ENCODE peak calls at places on chromosome 5, in eight cellular contexts. One of them, this sample, is unnamed.

GRCh38 chr5:150765019-150765788 is 6.4 kb upstream of the DCTN4 start:
- DNase-seq in heart right ventricle: no peak
- DNase-seq in mucosa of descending colon: no peak
- DNase-seq in astrocyte of the spinal cord: no peak
- DNase-seq in cardiac muscle cell: no peak
- DNase-seq in upper lobe of right lung: no peak
- DNase-seq in CD8-positive, alpha-beta T cell: no peak
- DNase-seq in foreskin fibroblast: no peak
- DNase-seq in this sample: no peak

GRCh38 chr5:42583322-42583721 is 160.1 kb downstream of the GHR start:
- DNase-seq in heart right ventricle: peak; percentile 22
- DNase-seq in mucosa of descending colon: no peak
- DNase-seq in astrocyte of the spinal cord: peak; percentile 48
- DNase-seq in cardiac muscle cell: peak; percentile 55
- DNase-seq in upper lobe of right lung: no peak
- DNase-seq in CD8-positive, alpha-beta T cell: no peak
- DNase-seq in foreskin fibroblast: peak; percentile 37
- DNase-seq in this sample: peak; percentile 78

GRCh38 chr5:110441035-110441434 is 285.4 kb downstream of the TMEM232 start:
- DNase-seq in heart right ventricle: no peak
- DNase-seq in mucosa of descending colon: no peak
- DNase-seq in astrocyte of the spinal cord: peak; percentile 59
- DNase-seq in cardiac muscle cell: peak; percentile 13
- DNase-seq in upper lobe of right lung: no peak
- DNase-seq in CD8-positive, alpha-beta T cell: no peak
- DNase-seq in foreskin fibroblast: no peak
- DNase-seq in this sample: peak; percentile 40

GRCh38 chr5:157459715-157460599 is at the start of gene NIPAL4:
- DNase-seq in heart right ventricle: no peak
- DNase-seq in mucosa of descending colon: peak; percentile 53
- DNase-seq in astrocyte of the spinal cord: no peak
- DNase-seq in cardiac muscle cell: peak; percentile 38
- DNase-seq in upper lobe of right lung: no peak
- DNase-seq in CD8-positive, alpha-beta T cell: no peak
- DNase-seq in foreskin fibroblast: no peak
- DNase-seq in this sample: no peak

GRCh38 chr5:44252545-44252944 is 136.7 kb downstream of the FGF10 start:
- DNase-seq in heart right ventricle: no peak
- DNase-seq in mucosa of descending colon: no peak
- DNase-seq in astrocyte of the spinal cord: no peak
- DNase-seq in cardiac muscle cell: no peak
- DNase-seq in upper lobe of right lung: no peak
- DNase-seq in CD8-positive, alpha-beta T cell: no peak
- DNase-seq in foreskin fibroblast: no peak
- DNase-seq in this sample: no peak

GRCh38 chr5:127849891-127850290 is 146.7 kb downstream of the CCDC192 start:
- DNase-seq in heart right ventricle: no peak
- DNase-seq in mucosa of descending colon: no peak
- DNase-seq in astrocyte of the spinal cord: no peak
- DNase-seq in cardiac muscle cell: no peak
- DNase-seq in upper lobe of right lung: no peak
- DNase-seq in CD8-positive, alpha-beta T cell: no peak
- DNase-seq in foreskin fibroblast: no peak
- DNase-seq in this sample: no peak

GRCh38 chr5:77645158-77645994 is 6.9 kb upstream of the OTP start:
- DNase-seq in heart right ventricle: peak; percentile 47
- DNase-seq in mucosa of descending colon: no peak
- DNase-seq in astrocyte of the spinal cord: no peak
- DNase-seq in cardiac muscle cell: peak; percentile 82
- DNase-seq in upper lobe of right lung: no peak
- DNase-seq in CD8-positive, alpha-beta T cell: no peak
- DNase-seq in foreskin fibroblast: no peak
- DNase-seq in this sample: no peak

GRCh38 chr5:145796318-145796717 is 38.8 kb downstream of the PRELID2 start:
- DNase-seq in heart right ventricle: no peak
- DNase-seq in mucosa of descending colon: no peak
- DNase-seq in astrocyte of the spinal cord: no peak
- DNase-seq in cardiac muscle cell: no peak
- DNase-seq in upper lobe of right lung: no peak
- DNase-seq in CD8-positive, alpha-beta T cell: no peak
- DNase-seq in foreskin fibroblast: no peak
- DNase-seq in this sample: no peak

GRCh38 chr5:127296321-127296720 is 5.7 kb downstream of the MEGF10 start:
- DNase-seq in heart right ventricle: no peak
- DNase-seq in mucosa of descending colon: no peak
- DNase-seq in astrocyte of the spinal cord: peak; percentile 71
- DNase-seq in cardiac muscle cell: no peak
- DNase-seq in upper lobe of right lung: no peak
- DNase-seq in CD8-positive, alpha-beta T cell: no peak
- DNase-seq in foreskin fibroblast: peak; percentile 52
- DNase-seq in this sample: peak; percentile 72

GRCh38 chr5:127599321-127599720 is 49.6 kb upstream of the CTXN3 start:
- DNase-seq in heart right ventricle: no peak
- DNase-seq in mucosa of descending colon: no peak
- DNase-seq in astrocyte of the spinal cord: no peak
- DNase-seq in cardiac muscle cell: no peak
- DNase-seq in upper lobe of right lung: no peak
- DNase-seq in CD8-positive, alpha-beta T cell: no peak
- DNase-seq in foreskin fibroblast: no peak
- DNase-seq in this sample: no peak

GRCh38 chr5:10324519-10325370 is 17.0 kb upstream of the CMBL start:
- DNase-seq in heart right ventricle: no peak
- DNase-seq in mucosa of descending colon: no peak
- DNase-seq in astrocyte of the spinal cord: no peak
- DNase-seq in cardiac muscle cell: no peak
- DNase-seq in upper lobe of right lung: no peak
- DNase-seq in CD8-positive, alpha-beta T cell: no peak
- DNase-seq in foreskin fibroblast: no peak
- DNase-seq in this sample: no peak

GRCh38 chr5:35183243-35183955 is 46.9 kb downstream of the PRLR start:
- DNase-seq in heart right ventricle: no peak
- DNase-seq in mucosa of descending colon: no peak
- DNase-seq in astrocyte of the spinal cord: peak; percentile 44
- DNase-seq in cardiac muscle cell: peak; percentile 34
- DNase-seq in upper lobe of right lung: no peak
- DNase-seq in CD8-positive, alpha-beta T cell: no peak
- DNase-seq in foreskin fibroblast: peak; percentile 52
- DNase-seq in this sample: peak; percentile 79

GRCh38 chr5:172059661-172060100 is 53.2 kb upstream of the FBXW11 start:
- DNase-seq in heart right ventricle: no peak
- DNase-seq in mucosa of descending colon: no peak
- DNase-seq in astrocyte of the spinal cord: no peak
- DNase-seq in cardiac muscle cell: no peak
- DNase-seq in upper lobe of right lung: no peak
- DNase-seq in CD8-positive, alpha-beta T cell: no peak
- DNase-seq in foreskin fibroblast: no peak
- DNase-seq in this sample: peak; percentile 36

GRCh38 chr5:170642066-170642735 is 138.4 kb downstream of the KCNIP1 start:
- DNase-seq in heart right ventricle: no peak
- DNase-seq in mucosa of descending colon: no peak
- DNase-seq in astrocyte of the spinal cord: no peak
- DNase-seq in cardiac muscle cell: no peak
- DNase-seq in upper lobe of right lung: no peak
- DNase-seq in CD8-positive, alpha-beta T cell: no peak
- DNase-seq in foreskin fibroblast: no peak
- DNase-seq in this sample: no peak

GRCh38 chr5:172188033-172188892 is at the start of gene STK10:
- DNase-seq in heart right ventricle: peak; percentile 95
- DNase-seq in mucosa of descending colon: peak; percentile 95
- DNase-seq in astrocyte of the spinal cord: peak; percentile 92
- DNase-seq in cardiac muscle cell: peak; percentile 91
- DNase-seq in upper lobe of right lung: peak; percentile 97
- DNase-seq in CD8-positive, alpha-beta T cell: peak; percentile 92
- DNase-seq in foreskin fibroblast: peak; percentile 95
- DNase-seq in this sample: peak; percentile 97

GRCh38 chr5:64509798-64510197 is 4.0 kb downstream of the RGS7BP start:
- DNase-seq in heart right ventricle: no peak
- DNase-seq in mucosa of descending colon: no peak
- DNase-seq in astrocyte of the spinal cord: no peak
- DNase-seq in cardiac muscle cell: no peak
- DNase-seq in upper lobe of right lung: no peak
- DNase-seq in CD8-positive, alpha-beta T cell: no peak
- DNase-seq in foreskin fibroblast: no peak
- DNase-seq in this sample: no peak

DNA sequence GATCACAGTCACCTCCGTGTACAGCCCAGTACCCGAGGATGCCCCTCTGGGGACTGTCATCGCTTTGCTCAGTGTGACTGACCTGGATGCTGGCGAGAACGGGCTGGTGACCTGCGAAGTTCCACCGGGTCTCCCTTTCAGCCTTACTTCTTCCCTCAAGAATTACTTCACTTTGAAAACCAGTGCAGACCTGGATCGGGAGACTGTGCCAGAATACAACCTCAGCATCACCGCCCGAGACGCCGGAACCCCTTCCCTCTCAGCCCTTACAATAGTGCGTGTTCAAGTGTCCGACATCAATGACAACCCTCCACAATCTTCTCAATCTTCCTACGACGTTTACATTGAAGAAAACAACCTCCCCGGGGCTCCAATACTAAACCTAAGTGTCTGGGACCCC is 1.4 kb downstream of the PCDHGC3 start:
- DNase-seq in heart right ventricle: no peak
- DNase-seq in mucosa of descending colon: no peak
- DNase-seq in astrocyte of the spinal cord: no peak
- DNase-seq in cardiac muscle cell: no peak
- DNase-seq in upper lobe of right lung: no peak
- DNase-seq in CD8-positive, alpha-beta T cell: no peak
- DNase-seq in foreskin fibroblast: no peak
- DNase-seq in this sample: no peak
- H3K4me3 ChIP-seq in heart right ventricle: peak overlapping the region; percentile 71
- H3K4me3 ChIP-seq in mucosa of descending colon: no peak overlapping the region
- H3K4me3 ChIP-seq in astrocyte of the spinal cord: peak overlapping the region; percentile 61
- H3K4me3 ChIP-seq in cardiac muscle cell: no peak overlapping the region
- H3K4me3 ChIP-seq in upper lobe of right lung: peak overlapping the region; percentile 64
- H3K4me3 ChIP-seq in CD8-positive, alpha-beta T cell: no peak overlapping the region
- H3K4me3 ChIP-seq in foreskin fibroblast: peak overlapping the region; percentile 99
- H3K4me3 ChIP-seq in this sample: peak overlapping the region; percentile 63

GRCh38 chr5:179786861-179787260 is 6.9 kb upstream of the LTC4S start:
- DNase-seq in heart right ventricle: no peak
- DNase-seq in mucosa of descending colon: no peak
- DNase-seq in astrocyte of the spinal cord: no peak
- DNase-seq in cardiac muscle cell: no peak
- DNase-seq in upper lobe of right lung: no peak
- DNase-seq in CD8-positive, alpha-beta T cell: no peak
- DNase-seq in foreskin fibroblast: no peak
- DNase-seq in this sample: no peak

GRCh38 chr5:179792612-179793469 is 945 bp upstream of the LTC4S start:
- DNase-seq in heart right ventricle: peak; percentile 49
- DNase-seq in mucosa of descending colon: no peak
- DNase-seq in astrocyte of the spinal cord: no peak
- DNase-seq in cardiac muscle cell: no peak
- DNase-seq in upper lobe of right lung: no peak
- DNase-seq in CD8-positive, alpha-beta T cell: no peak
- DNase-seq in foreskin fibroblast: no peak
- DNase-seq in this sample: no peak

GRCh38 chr5:179791881-179792611 is 1.7 kb upstream of the LTC4S start:
- DNase-seq in heart right ventricle: peak; percentile 55
- DNase-seq in mucosa of descending colon: no peak
- DNase-seq in astrocyte of the spinal cord: no peak
- DNase-seq in cardiac muscle cell: no peak
- DNase-seq in upper lobe of right lung: no peak
- DNase-seq in CD8-positive, alpha-beta T cell: no peak
- DNase-seq in foreskin fibroblast: no peak
- DNase-seq in this sample: no peak

GRCh38 chr5:179783128-179783527 is 10.7 kb upstream of the LTC4S start:
- DNase-seq in heart right ventricle: no peak
- DNase-seq in mucosa of descending colon: no peak
- DNase-seq in astrocyte of the spinal cord: no peak
- DNase-seq in cardiac muscle cell: no peak
- DNase-seq in upper lobe of right lung: no peak
- DNase-seq in CD8-positive, alpha-beta T cell: no peak
- DNase-seq in foreskin fibroblast: no peak
- DNase-seq in this sample: no peak

GRCh38 chr5:179788193-179788854 is 5.5 kb upstream of the LTC4S start:
- DNase-seq in heart right ventricle: no peak
- DNase-seq in mucosa of descending colon: no peak
- DNase-seq in astrocyte of the spinal cord: no peak
- DNase-seq in cardiac muscle cell: no peak
- DNase-seq in upper lobe of right lung: no peak
- DNase-seq in CD8-positive, alpha-beta T cell: no peak
- DNase-seq in foreskin fibroblast: no peak
- DNase-seq in this sample: no peak
- TF ChIP-seq CTCF in heart right ventricle: no peak
- TF ChIP-seq CTCF in mucosa of descending colon: no peak
- TF ChIP-seq CTCF in astrocyte of the spinal cord: no peak
- TF ChIP-seq CTCF in cardiac muscle cell: no peak
- TF ChIP-seq CTCF in upper lobe of right lung: no peak
- TF ChIP-seq CTCF in CD8-positive, alpha-beta T cell: no peak
- TF ChIP-seq CTCF in foreskin fibroblast: no peak
- TF ChIP-seq CTCF in this sample: no peak

DNA sequence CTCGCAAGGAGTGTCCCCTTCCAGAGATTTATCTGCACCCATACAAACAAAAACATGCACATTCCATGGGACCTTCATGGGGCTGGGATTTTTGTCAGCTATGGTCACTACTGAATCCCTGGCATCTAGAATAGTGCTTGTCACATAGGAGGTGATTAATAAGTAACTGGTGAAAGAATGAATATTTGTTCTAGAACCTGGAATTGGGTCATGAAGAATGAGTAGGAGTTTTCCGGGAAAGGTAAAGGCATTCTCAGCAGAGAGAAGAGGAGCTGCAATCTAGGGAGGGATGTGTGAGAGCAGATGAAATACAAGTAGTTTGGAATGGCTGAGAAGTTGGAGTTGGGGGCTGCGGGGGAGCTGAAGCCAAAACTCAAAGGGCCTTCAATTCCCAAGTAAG is 2.8 kb upstream of the LMAN2 start:
- DNase-seq in heart right ventricle: no peak
- DNase-seq in mucosa of descending colon: no peak
- DNase-seq in astrocyte of the spinal cord: no peak
- DNase-seq in cardiac muscle cell: no peak
- DNase-seq in upper lobe of right lung: no peak
- DNase-seq in CD8-positive, alpha-beta T cell: no peak
- DNase-seq in foreskin fibroblast: no peak
- DNase-seq in this sample: no peak
- H3K4me3 ChIP-seq in heart right ventricle: no peak overlapping the region
- H3K4me3 ChIP-seq in mucosa of descending colon: no peak overlapping the region
- H3K4me3 ChIP-seq in astrocyte of the spinal cord: no peak overlapping the region
- H3K4me3 ChIP-seq in cardiac muscle cell: no peak overlapping the region
- H3K4me3 ChIP-seq in upper lobe of right lung: no peak overlapping the region
- H3K4me3 ChIP-seq in CD8-positive, alpha-beta T cell: no peak overlapping the region
- H3K4me3 ChIP-seq in foreskin fibroblast: no peak overlapping the region
- H3K4me3 ChIP-seq in this sample: no peak overlapping the region

DNA sequence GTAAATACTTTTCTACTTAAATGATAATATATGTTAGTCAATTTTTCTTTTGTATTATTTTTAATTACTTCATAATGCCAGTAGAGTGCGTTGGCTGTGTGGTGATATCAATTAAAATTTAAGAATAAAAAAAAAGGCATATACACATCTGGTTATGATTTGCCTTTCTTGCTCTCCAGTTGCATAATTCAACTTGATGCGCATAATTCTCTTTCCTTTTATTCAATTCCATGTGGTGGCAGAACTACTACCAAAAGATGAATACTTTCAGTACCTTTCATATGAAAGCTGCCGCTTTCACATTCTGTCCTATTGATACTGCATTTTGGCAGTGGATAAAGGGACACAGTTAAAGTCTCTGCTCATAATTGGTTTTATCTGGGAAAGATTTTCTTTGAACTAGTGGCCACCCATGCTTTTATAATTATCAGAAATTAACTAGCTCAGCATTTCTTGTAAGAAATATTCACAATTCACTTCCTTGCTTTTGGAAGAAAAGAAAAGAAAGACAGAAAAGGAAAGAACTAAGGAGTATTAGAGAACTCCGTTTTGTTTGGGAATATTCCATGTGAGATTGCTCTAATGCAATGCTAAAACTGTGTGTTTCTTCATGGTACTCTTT is 12.3 kb upstream of the ADGRV1 start:
- DNase-seq in heart right ventricle: no peak
- DNase-seq in mucosa of descending colon: no peak
- DNase-seq in astrocyte of the spinal cord: no peak
- DNase-seq in cardiac muscle cell: no peak
- DNase-seq in upper lobe of right lung: no peak
- DNase-seq in CD8-positive, alpha-beta T cell: no peak
- DNase-seq in foreskin fibroblast: peak; percentile 21
- DNase-seq in this sample: no peak
- TF ChIP-seq CTCF in heart right ventricle: no peak
- TF ChIP-seq CTCF in mucosa of descending colon: no peak
- TF ChIP-seq CTCF in astrocyte of the spinal cord: no peak
- TF ChIP-seq CTCF in cardiac muscle cell: no peak
- TF ChIP-seq CTCF in upper lobe of right lung: no peak
- TF ChIP-seq CTCF in CD8-positive, alpha-beta T cell: no peak
- TF ChIP-seq CTCF in foreskin fibroblast: no peak
- TF ChIP-seq CTCF in this sample: no peak